ENCODE peak calls at places on chromosomes 7 and 10, in four cellular contexts. E, K, W and S are unnamed samples.

GRCh38 chr7:134368851-134369533 is 52.3 kb upstream of the SLC35B4 start:
- DNase-seq in E (no peak), K (no peak), W (no peak), S (no peak)

GRCh38 chr7:132065193-132065972 is 509.0 kb upstream of the PODXL start:
- DNase-seq in E (no peak), K (peak), W (no peak), S (no peak)

GRCh38 chr7:33773053-33773452 is 132.3 kb upstream of the BMPER start:
- DNase-seq in E (no peak), K (no peak), W (no peak), S (no peak)

GRCh38 chr10:121573541-121573941 is 24.7 kb downstream of the FGFR2 start:
- DNase-seq in E (no peak), K (no peak), W (no peak), S (no peak)

GRCh38 chr10:103736763-103737162 is 118.6 kb downstream of the SH3PXD2A start:
- DNase-seq in E (no peak), K (no peak), W (no peak), S (peak)

GRCh38 chr10:121567569-121567968 is 30.7 kb downstream of the FGFR2 start:
- DNase-seq in E (no peak), K (no peak), W (no peak), S (no peak)

GRCh38 chr10:91201213-91201996 is 19.1 kb upstream of the PCGF5 start:
- DNase-seq in E (no peak), K (no peak), W (peak), S (no peak)

GRCh38 chr10:97494863-97495506 is 3.2 kb downstream of the MMS19 start:
- DNase-seq in E (no peak), K (no peak), W (peak), S (peak)